ENCODE peak calls at places on chromosome 16, in nine cellular contexts. D, B, I, U, N, P, J, F and Q are unnamed samples.

GRCh38 chr16:84247844-84248243 is 8.0 kb upstream of the KCNG4 start:
- DNase-seq in D (no peak), B (no peak), I (peak; percentile 79), U (no peak), N (no peak), P (no peak), J (no peak), F (no peak), Q (no peak)

GRCh38 chr16:2529061-2529931 is 1.9 kb downstream of the CEMP1 start:
- DNase-seq in D (no peak), B (no peak), I (peak; percentile 29), U (no peak), N (no peak), P (no peak), J (no peak), F (peak; percentile 37), Q (no peak)

GRCh38 chr16:15765880-15766279 is 90.9 kb downstream of the MYH11 start:
- DNase-seq in D (no peak), B (no peak), I (peak; percentile 62), U (peak; percentile 22), N (no peak), P (no peak), J (peak; percentile 64), F (peak; percentile 78), Q (peak; percentile 46)

GRCh38 chr16:65044861-65045260 is 77.0 kb downstream of the CDH11 start:
- DNase-seq in D (no peak), B (no peak), I (no peak), U (no peak), N (peak; percentile 91), P (no peak), J (no peak), F (no peak), Q (peak; percentile 74)

GRCh38 chr16:55809851-55810250 is 23.0 kb downstream of the CES1 start:
- DNase-seq in D (no peak), B (no peak), I (no peak), U (no peak), N (no peak), P (no peak), J (no peak), F (no peak), Q (no peak)

GRCh38 chr16:71338193-71338592 is 20.3 kb upstream of the CALB2 start:
- DNase-seq in D (no peak), B (no peak), I (peak; percentile 74), U (no peak), N (no peak), P (no peak), J (no peak), F (no peak), Q (no peak)

GRCh38 chr16:62545039-62545438 is 508.8 kb upstream of the CDH8 start:
- DNase-seq in D (no peak), B (no peak), I (no peak), U (no peak), N (no peak), P (no peak), J (no peak), F (no peak), Q (no peak)

GRCh38 chr16:5845046-5845445 is 747.5 kb upstream of the EEF2KMT start:
- DNase-seq in D (no peak), B (no peak), I (no peak), U (no peak), N (peak; percentile 6), P (no peak), J (no peak), F (peak; percentile 35), Q (no peak)

GRCh38 chr16:17312100-17312732 is 158.5 kb downstream of the XYLT1 start:
- DNase-seq in D (no peak), B (no peak), I (no peak), U (peak; percentile 35), N (no peak), P (no peak), J (no peak), F (no peak), Q (no peak)

GRCh38 chr16:56625140-56625942 is at the start of gene MT1E:
- DNase-seq in D (no peak), B (peak; percentile 65), I (no peak), U (peak; percentile 86), N (peak; percentile 80), P (no peak), J (peak; percentile 42), F (peak; percentile 70), Q (peak; percentile 73)

GRCh38 chr16:88691924-88692560 is 5.7 kb upstream of the SNAI3 start:
- DNase-seq in D (no peak), B (peak; percentile 49), I (no peak), U (no peak), N (no peak), P (no peak), J (peak; percentile 85), F (no peak), Q (no peak)

GRCh38 chr16:84138824-84139627 is 6.0 kb downstream of the HSDL1 start:
- DNase-seq in D (no peak), B (peak; percentile 27), I (peak; percentile 22), U (no peak), N (peak; percentile 58), P (no peak), J (no peak), F (peak; percentile 49), Q (peak; percentile 49)

GRCh38 chr16:1989209-1989825 is 453 bp upstream of the SYNGR3 start:
- DNase-seq in D (no peak), B (no peak), I (no peak), U (no peak), N (no peak), P (no peak), J (no peak), F (no peak), Q (no peak)

GRCh38 chr16:1257561-1258217 is 1.8 kb downstream of the TPSD1 start:
- DNase-seq in D (no peak), B (no peak), I (no peak), U (no peak), N (no peak), P (no peak), J (no peak), F (no peak), Q (no peak)

GRCh38 chr16:49010396-49010795 is 271.2 kb downstream of the CBLN1 start:
- DNase-seq in D (no peak), B (no peak), I (no peak), U (no peak), N (no peak), P (no peak), J (no peak), F (no peak), Q (peak; percentile 74)

GRCh38 chr16:3175157-3176153 is 12.5 kb upstream of the OR1F1 start:
- DNase-seq in D (no peak), B (no peak), I (peak; percentile 63), U (no peak), N (peak; percentile 52), P (no peak), J (no peak), F (peak; percentile 75), Q (peak; percentile 75)

GRCh38 chr16:14186007-14186953 is 115.2 kb downstream of the MRTFB start:
- DNase-seq in D (no peak), B (peak; percentile 32), I (peak; percentile 46), U (no peak), N (peak; percentile 76), P (peak; percentile 43), J (no peak), F (peak; percentile 25), Q (peak; percentile 90)
- TF ChIP-seq CTCF in D (peak; percentile 76), B (peak; percentile 68), I (peak; percentile 53), U (peak; percentile 45), N (peak; percentile 63), P (peak; percentile 7), J (no peak), F (peak; percentile 48), Q (peak; percentile 69)

GRCh38 chr16:29736112-29736511 is 9.7 kb downstream of the C16orf54 start:
- DNase-seq in D (no peak), B (no peak), I (no peak), U (no peak), N (no peak), P (no peak), J (no peak), F (no peak), Q (no peak)
- TF ChIP-seq CTCF in D (no peak), B (no peak), I (no peak), U (no peak), N (peak; percentile 9), P (no peak), J (no peak), F (no peak), Q (no peak)

GRCh38 chr16:11553371-11553770 is 33.3 kb downstream of the LITAF start:
- DNase-seq in D (no peak), B (no peak), I (no peak), U (no peak), N (no peak), P (no peak), J (no peak), F (no peak), Q (no peak)

GRCh38 chr16:11551842-11552241 is 34.9 kb downstream of the LITAF start:
- DNase-seq in D (no peak), B (no peak), I (no peak), U (no peak), N (no peak), P (no peak), J (peak; percentile 30), F (no peak), Q (no peak)

GRCh38 chr16:11554054-11554453 is 32.7 kb downstream of the LITAF start:
- DNase-seq in D (no peak), B (no peak), I (no peak), U (no peak), N (no peak), P (no peak), J (no peak), F (no peak), Q (no peak)

GRCh38 chr16:11550651-11551498 is 35.8 kb downstream of the LITAF start:
- DNase-seq in D (no peak), B (no peak), I (no peak), U (no peak), N (no peak), P (no peak), J (peak; percentile 62), F (no peak), Q (no peak)

GRCh38 chr16:11552445-11552844 is 34.3 kb downstream of the LITAF start:
- DNase-seq in D (no peak), B (no peak), I (no peak), U (no peak), N (no peak), P (no peak), J (no peak), F (peak; percentile 33), Q (no peak)
- TF ChIP-seq CTCF in D (no peak), B (no peak), I (no peak), U (no peak), N (no peak), P (no peak), J (no peak), F (no peak), Q (no peak)

DNA sequence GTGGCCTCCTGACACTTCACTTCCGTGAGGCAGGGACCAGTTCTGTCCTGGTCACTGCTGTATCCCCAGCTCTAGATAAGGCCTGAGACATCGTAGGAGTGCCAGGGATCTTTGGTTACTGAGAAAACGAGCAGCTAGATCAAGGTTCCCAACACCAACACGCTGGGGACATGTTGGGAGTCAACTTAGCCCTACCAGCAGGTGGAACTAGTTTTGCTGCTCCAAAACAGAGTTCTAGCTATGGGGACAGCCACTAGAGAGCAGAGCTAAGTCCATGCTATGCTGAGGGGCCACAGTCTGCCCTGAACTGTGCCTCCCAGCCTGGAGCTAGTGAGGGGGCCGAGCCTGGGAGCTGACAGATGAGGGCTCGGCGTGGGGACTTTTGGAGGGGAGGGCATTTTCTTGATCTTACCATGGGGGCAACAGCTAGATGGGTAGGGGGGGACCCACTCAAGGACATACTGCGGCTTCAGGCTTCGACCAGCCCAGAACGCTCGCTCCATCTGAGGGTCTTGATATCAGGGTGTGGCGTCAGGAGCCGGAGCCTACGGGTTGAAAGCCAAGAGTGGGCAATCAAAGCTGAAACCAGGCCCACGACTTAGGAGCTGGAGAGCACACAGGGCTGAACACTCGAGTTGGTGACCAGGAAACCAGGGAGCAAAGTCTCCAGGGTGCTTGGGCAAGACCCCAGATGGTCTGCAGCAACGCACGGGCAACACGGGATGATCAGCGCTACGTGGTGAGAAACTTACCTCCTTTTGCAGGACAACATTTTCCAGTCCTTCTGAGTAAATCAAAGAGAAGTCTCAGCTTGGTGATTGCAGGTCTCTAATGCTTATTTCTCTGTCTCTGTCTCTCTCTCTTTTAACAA is 13.4 kb downstream of the SNX20 start:
- DNase-seq in D (no peak), B (no peak), I (no peak), U (no peak), N (no peak), P (no peak), J (no peak), F (no peak), Q (no peak)
- TF ChIP-seq CTCF in D (no peak), B (no peak), I (no peak), U (no peak), N (no peak), P (no peak), J (no peak), F (no peak), Q (no peak)